ENCODE peak calls at places on chromosome 4, in four cellular contexts. T is brain microvascular endothelial cell, F is cardiac muscle cell, J is HepG2. Q is an unnamed sample.

GRCh38 chr4:26892480-26893150 is 32.0 kb downstream of the STIM2 start:
- DNase-seq in J (no peak), T (no peak), F (no peak), Q (no peak)

GRCh38 chr4:186029731-186030421 is 39.1 kb upstream of the TLR3 start:
- DNase-seq in T (peak; percentile 67), J (no peak), F (peak; percentile 86), Q (no peak)

GRCh38 chr4:41256131-41256739 is 493 bp upstream of the UCHL1 start:
- DNase-seq in J (no peak), T (peak; percentile 64), F (peak; percentile 64), Q (peak; percentile 65)

GRCh38 chr4:15682340-15682725 is 706 bp downstream of the FAM200B start:
- DNase-seq in F (peak; percentile 42), T (no peak), J (no peak), Q (no peak)

GRCh38 chr4:119184128-119184527 is 28.4 kb upstream of the USP53 start:
- DNase-seq in T (no peak), F (no peak), J (no peak), Q (no peak)

GRCh38 chr4:106255195-106255594 is 60.8 kb downstream of the TBCK start:
- DNase-seq in J (no peak), F (no peak), T (no peak), Q (no peak)

GRCh38 chr4:1763550-1764080 is 29.5 kb upstream of the FGFR3 start:
- DNase-seq in F (peak; percentile 62), J (peak; percentile 73), T (peak; percentile 25), Q (peak; percentile 33)

GRCh38 chr4:77820836-77821561 is 1.8 kb upstream of the CNOT6L start:
- DNase-seq in F (peak; percentile 29), T (no peak), J (no peak), Q (peak; percentile 39)

GRCh38 chr4:90039122-90039521 is 88.1 kb upstream of the CCSER1 start:
- DNase-seq in J (no peak), F (no peak), T (no peak), Q (no peak)

GRCh38 chr4:151031831-151032605 is 16.9 kb upstream of the LRBA start:
- DNase-seq in T (peak; percentile 41), F (peak; percentile 46), J (no peak), Q (peak; percentile 69)

GRCh38 chr4:176273741-176274140 is 4.7 kb upstream of the ASB5 start:
- DNase-seq in J (no peak), T (no peak), F (no peak), Q (no peak)

GRCh38 chr4:176274441-176274840 is 5.4 kb upstream of the ASB5 start:
- DNase-seq in J (no peak), T (no peak), F (no peak), Q (peak; percentile 80)

GRCh38 chr4:176272799-176273198 is 3.8 kb upstream of the ASB5 start:
- DNase-seq in J (no peak), T (no peak), F (no peak), Q (no peak)

GRCh38 chr4:176276710-176277109 is 7.7 kb upstream of the ASB5 start:
- DNase-seq in T (no peak), J (no peak), F (no peak), Q (no peak)

DNA sequence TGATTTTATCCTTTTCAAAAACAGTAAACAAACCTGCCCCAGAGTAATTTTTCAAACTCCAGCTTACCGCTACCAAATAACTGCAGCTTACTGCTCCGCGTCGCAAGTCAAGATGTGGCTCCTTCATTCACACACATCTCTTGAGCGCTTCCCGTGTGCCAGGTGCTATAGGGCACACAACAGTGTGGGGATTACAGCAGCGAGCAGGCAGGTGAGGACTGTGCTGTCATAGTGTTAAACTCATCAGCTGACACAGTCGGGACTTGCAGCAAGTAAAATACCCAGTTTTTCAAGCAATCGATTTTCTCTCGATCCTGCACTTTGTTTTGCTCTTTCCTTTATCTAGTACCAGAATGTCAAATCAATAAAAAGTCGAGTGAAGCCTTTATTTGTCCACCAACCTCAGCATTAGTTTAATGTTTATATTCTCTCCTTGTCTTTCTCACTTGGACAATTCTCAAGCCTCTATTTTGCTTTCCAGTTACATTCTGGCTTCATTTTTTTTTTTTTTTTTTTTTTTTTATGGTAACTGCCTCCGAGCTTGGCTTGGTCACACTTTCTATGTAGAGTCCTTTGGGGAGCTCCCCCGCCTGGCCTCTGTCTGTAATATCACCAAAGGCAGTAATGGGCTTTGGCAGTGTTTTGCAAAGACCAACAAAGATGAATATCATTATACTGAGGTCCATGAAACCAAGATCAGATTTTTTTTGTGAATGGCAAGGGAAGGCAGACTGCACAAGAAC is 8.3 kb upstream of the ASB5 start:
- DNase-seq in J (peak; percentile 39), T (peak; percentile 76), F (peak; percentile 74), Q (peak; percentile 84)
- TF ChIP-seq CTCF in J (peak; percentile 52), T (peak; percentile 80), F (peak; percentile 67), Q (peak; percentile 71)

DNA sequence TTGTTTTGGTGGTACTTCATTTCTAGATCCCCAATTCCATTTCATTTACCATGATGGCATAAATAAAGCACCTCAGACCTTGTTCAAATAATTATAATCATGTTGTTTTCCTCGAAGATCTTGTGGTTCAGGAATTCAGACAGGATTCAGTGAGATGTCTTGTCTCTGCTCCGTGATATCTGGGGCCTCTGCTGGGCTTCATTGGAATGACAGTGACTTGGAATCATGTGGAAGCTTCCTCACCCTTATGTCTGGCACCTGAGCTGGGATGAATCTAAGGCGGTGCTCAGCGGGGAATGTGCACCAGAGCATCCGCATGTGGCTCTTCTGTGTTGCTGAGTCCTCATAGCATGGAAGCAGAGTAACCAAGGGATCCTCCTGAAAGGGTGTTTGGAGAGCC is 132.2 kb downstream of the VEGFC start:
- DNase-seq in J (no peak), F (no peak), T (no peak), Q (peak; percentile 34)
- TF ChIP-seq CTCF in J (no peak), F (no peak), T (peak; percentile 52), Q (peak; percentile 22)

DNA sequence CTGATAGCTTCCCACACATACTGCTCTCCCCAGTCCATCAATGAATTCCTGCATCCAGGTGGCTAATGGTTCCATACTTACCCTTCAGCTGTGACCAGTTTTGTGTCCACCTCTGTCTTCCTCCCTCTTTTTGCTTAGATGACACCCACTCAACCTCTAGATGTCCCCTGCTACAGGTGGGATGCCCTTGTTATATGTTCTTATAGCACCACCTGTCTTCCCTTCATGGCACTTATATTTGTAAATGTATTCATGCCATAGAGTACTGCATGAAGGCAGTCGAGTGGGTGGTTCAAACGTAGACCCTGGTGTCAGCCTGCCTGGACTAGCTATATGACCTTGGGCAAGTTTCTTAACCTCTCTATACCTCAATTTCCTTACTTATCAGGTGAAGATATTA is 6.5 kb upstream of the USP46 start:
- DNase-seq in F (no peak), J (peak; percentile 43), T (no peak), Q (no peak)
- TF ChIP-seq CTCF in F (peak; percentile 16), J (peak; percentile 64), T (peak; percentile 42), Q (peak; percentile 8)

DNA sequence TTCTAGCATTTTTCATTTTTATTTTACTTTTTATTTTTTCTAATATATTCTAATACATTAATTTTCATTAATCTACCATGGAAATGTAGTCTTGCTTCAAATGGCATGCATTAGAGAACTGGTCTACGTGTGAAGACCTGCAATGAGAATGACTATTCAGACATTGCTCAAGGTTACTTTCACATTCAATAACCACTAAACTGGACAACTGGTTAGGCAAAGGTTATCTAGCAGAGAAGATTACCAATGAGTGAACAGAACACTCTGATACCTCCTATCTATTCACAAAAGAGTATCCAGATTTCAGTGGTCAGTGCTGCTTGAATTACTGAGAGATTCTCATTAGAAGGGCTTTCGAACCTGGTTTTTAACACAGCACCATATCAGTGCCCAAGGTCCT is 58.9 kb upstream of the ARHGAP24 start:
- DNase-seq in F (no peak), T (no peak), J (no peak), Q (no peak)
- TF ChIP-seq CTCF in F (no peak), T (no peak), J (no peak), Q (no peak)

DNA sequence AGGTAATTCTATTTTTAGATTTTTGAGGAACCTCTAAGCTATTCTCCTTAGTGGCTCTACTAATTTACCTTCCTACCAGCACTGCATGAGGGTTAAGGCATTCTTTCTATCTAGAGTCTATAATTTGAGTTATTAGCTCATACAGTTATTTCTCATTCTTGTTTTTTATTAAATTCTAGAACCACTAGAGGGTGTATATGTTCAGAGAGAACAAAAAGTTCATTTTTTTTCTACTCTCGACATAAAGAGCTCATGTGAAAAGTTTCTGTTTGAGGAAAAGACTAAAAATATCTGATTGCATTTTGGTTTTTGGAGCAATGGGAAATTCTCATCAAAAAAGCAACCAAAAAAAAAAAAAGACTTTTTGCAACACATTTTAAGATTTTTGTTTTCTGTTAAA is 57.0 kb upstream of the LRAT start:
- DNase-seq in J (no peak), T (no peak), F (no peak), Q (no peak)
- TF ChIP-seq CTCF in J (no peak), T (peak; percentile 9), F (peak; percentile 20), Q (no peak)

GRCh38 chr4:112245383-112245782 is 13.8 kb downstream of the AP1AR start:
- DNase-seq in J (no peak), T (no peak), F (peak; percentile 35), Q (no peak)
- TF ChIP-seq CTCF in J (no peak), T (peak; percentile 41), F (peak; percentile 28), Q (no peak)

DNA sequence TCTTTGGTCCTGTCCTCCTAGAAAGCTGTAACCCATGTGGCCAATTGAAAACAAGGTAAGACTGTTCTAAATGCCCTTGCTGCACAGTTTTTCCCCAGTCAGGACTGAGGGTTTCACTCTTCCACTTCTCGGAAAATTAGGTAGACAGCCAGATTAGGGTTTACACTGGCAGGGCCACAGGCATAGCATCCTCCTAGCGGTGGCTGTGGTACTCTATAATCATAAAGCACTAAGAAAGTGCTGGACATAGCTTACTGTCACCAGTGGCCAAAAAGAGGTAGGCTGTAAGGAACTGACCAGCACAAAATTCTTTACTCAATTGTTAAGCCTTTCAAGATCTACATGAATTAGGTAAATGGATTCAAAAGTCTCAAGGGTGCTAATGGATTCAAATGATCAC is 11.6 kb upstream of the USP46 start:
- DNase-seq in J (no peak), F (no peak), T (no peak), Q (no peak)
- TF ChIP-seq CTCF in J (no peak), F (no peak), T (peak; percentile 20), Q (no peak)